ENCODE peak calls at places on chromosomes 11 and 22, in six cellular contexts. One of them, this sample, is unnamed.

GRCh38 chr22:20284471-20285086 is 16.5 kb upstream of the RTN4R start:
- DNase-seq in HT1080: no peak
- DNase-seq in naive B cell: no peak
- DNase-seq in upper lobe of right lung: no peak
- DNase-seq in endodermal cell: no peak
- DNase-seq in stimulated activated CD4-positive, alpha-beta T cell treated with anti-CD3 and anti-CD28 coated beads, Interleukin-15, amount 100 ng/mL, for 48 hours: no peak
- DNase-seq in this sample: no peak

GRCh38 chr22:39733191-39733590 is 160.4 kb downstream of the ENTHD1 start:
- DNase-seq in HT1080: no peak
- DNase-seq in naive B cell: no peak
- DNase-seq in upper lobe of right lung: no peak
- DNase-seq in endodermal cell: no peak
- DNase-seq in stimulated activated CD4-positive, alpha-beta T cell treated with anti-CD3 and anti-CD28 coated beads, Interleukin-15, amount 100 ng/mL, for 48 hours: no peak
- DNase-seq in this sample: no peak

GRCh38 chr11:129639300-129639699 is 176.3 kb upstream of the TMEM45B start:
- DNase-seq in HT1080: peak
- DNase-seq in naive B cell: no peak
- DNase-seq in upper lobe of right lung: no peak
- DNase-seq in endodermal cell: no peak
- DNase-seq in stimulated activated CD4-positive, alpha-beta T cell treated with anti-CD3 and anti-CD28 coated beads, Interleukin-15, amount 100 ng/mL, for 48 hours: peak
- DNase-seq in this sample: no peak

GRCh38 chr11:73344191-73344607 is 32.0 kb upstream of the RELT start:
- DNase-seq in HT1080: no peak
- DNase-seq in naive B cell: no peak
- DNase-seq in upper lobe of right lung: no peak
- DNase-seq in endodermal cell: no peak
- DNase-seq in stimulated activated CD4-positive, alpha-beta T cell treated with anti-CD3 and anti-CD28 coated beads, Interleukin-15, amount 100 ng/mL, for 48 hours: no peak
- DNase-seq in this sample: no peak

GRCh38 chr22:49855491-49855911 is 1.9 kb downstream of the ZBED4 start:
- DNase-seq in HT1080: peak
- DNase-seq in naive B cell: no peak
- DNase-seq in upper lobe of right lung: peak
- DNase-seq in endodermal cell: no peak
- DNase-seq in stimulated activated CD4-positive, alpha-beta T cell treated with anti-CD3 and anti-CD28 coated beads, Interleukin-15, amount 100 ng/mL, for 48 hours: no peak
- DNase-seq in this sample: no peak

GRCh38 chr11:95067042-95067827 is 516 bp downstream of the SRSF8 start:
- DNase-seq in HT1080: peak
- DNase-seq in naive B cell: peak
- DNase-seq in upper lobe of right lung: peak
- DNase-seq in endodermal cell: peak
- DNase-seq in stimulated activated CD4-positive, alpha-beta T cell treated with anti-CD3 and anti-CD28 coated beads, Interleukin-15, amount 100 ng/mL, for 48 hours: peak
- DNase-seq in this sample: peak

GRCh38 chr11:130435671-130436070 is 7.3 kb upstream of the ADAMTS8 start:
- DNase-seq in HT1080: peak
- DNase-seq in naive B cell: no peak
- DNase-seq in upper lobe of right lung: no peak
- DNase-seq in endodermal cell: no peak
- DNase-seq in stimulated activated CD4-positive, alpha-beta T cell treated with anti-CD3 and anti-CD28 coated beads, Interleukin-15, amount 100 ng/mL, for 48 hours: no peak
- DNase-seq in this sample: no peak

GRCh38 chr11:23310276-23310675 is 450.0 kb upstream of the CCDC179 start:
- DNase-seq in HT1080: no peak
- DNase-seq in naive B cell: no peak
- DNase-seq in upper lobe of right lung: no peak
- DNase-seq in endodermal cell: no peak
- DNase-seq in stimulated activated CD4-positive, alpha-beta T cell treated with anti-CD3 and anti-CD28 coated beads, Interleukin-15, amount 100 ng/mL, for 48 hours: no peak
- DNase-seq in this sample: no peak

GRCh38 chr11:19577849-19578619 is 134.6 kb upstream of the NAV2 start:
- DNase-seq in HT1080: peak
- DNase-seq in naive B cell: no peak
- DNase-seq in upper lobe of right lung: no peak
- DNase-seq in endodermal cell: no peak
- DNase-seq in stimulated activated CD4-positive, alpha-beta T cell treated with anti-CD3 and anti-CD28 coated beads, Interleukin-15, amount 100 ng/mL, for 48 hours: no peak
- DNase-seq in this sample: no peak

GRCh38 chr11:17375547-17375946 is 12.9 kb downstream of the KCNJ11 start:
- DNase-seq in HT1080: no peak
- DNase-seq in naive B cell: no peak
- DNase-seq in upper lobe of right lung: no peak
- DNase-seq in endodermal cell: no peak
- DNase-seq in stimulated activated CD4-positive, alpha-beta T cell treated with anti-CD3 and anti-CD28 coated beads, Interleukin-15, amount 100 ng/mL, for 48 hours: no peak
- DNase-seq in this sample: no peak